ENCODE peak calls at places on chromosomes 3 and 15, in six cellular contexts. One of them, this sample, is unnamed.

GRCh38 chr15:68791431-68792283 is 29.0 kb downstream of the ANP32A start:
- DNase-seq in cortex of kidney: no peak
- DNase-seq in Karpas-422: no peak
- DNase-seq in OCI-M1: no peak
- DNase-seq in stimulated activated CD8-positive, alpha-beta memory T cell treated with anti-CD3 and anti-CD28 coated beads, Interleukin-4, amount 100 ng/mL, for 24 hours: peak
- DNase-seq in CD14-positive monocyte: no peak
- DNase-seq in this sample: no peak

GRCh38 chr3:37862712-37863551 is 1.3 kb downstream of the CTDSPL start:
- DNase-seq in stimulated activated CD8-positive, alpha-beta memory T cell treated with anti-CD3 and anti-CD28 coated beads, Interleukin-4, amount 100 ng/mL, for 24 hours: no peak
- DNase-seq in Karpas-422: no peak
- DNase-seq in CD14-positive monocyte: no peak
- DNase-seq in OCI-M1: no peak
- DNase-seq in cortex of kidney: no peak
- DNase-seq in this sample: no peak

GRCh38 chr3:31361391-31362273 is 171.1 kb upstream of the STT3B start:
- DNase-seq in Karpas-422: no peak
- DNase-seq in stimulated activated CD8-positive, alpha-beta memory T cell treated with anti-CD3 and anti-CD28 coated beads, Interleukin-4, amount 100 ng/mL, for 24 hours: no peak
- DNase-seq in cortex of kidney: no peak
- DNase-seq in CD14-positive monocyte: no peak
- DNase-seq in OCI-M1: peak
- DNase-seq in this sample: no peak

GRCh38 chr15:83846847-83847246 is 192.9 kb downstream of the ADAMTSL3 start:
- DNase-seq in Karpas-422: no peak
- DNase-seq in cortex of kidney: no peak
- DNase-seq in OCI-M1: no peak
- DNase-seq in stimulated activated CD8-positive, alpha-beta memory T cell treated with anti-CD3 and anti-CD28 coated beads, Interleukin-4, amount 100 ng/mL, for 24 hours: no peak
- DNase-seq in CD14-positive monocyte: no peak
- DNase-seq in this sample: no peak

GRCh38 chr15:92619380-92620101 is 36.0 kb downstream of the FAM174B start:
- DNase-seq in OCI-M1: no peak
- DNase-seq in CD14-positive monocyte: no peak
- DNase-seq in stimulated activated CD8-positive, alpha-beta memory T cell treated with anti-CD3 and anti-CD28 coated beads, Interleukin-4, amount 100 ng/mL, for 24 hours: no peak
- DNase-seq in Karpas-422: no peak
- DNase-seq in cortex of kidney: no peak
- DNase-seq in this sample: no peak

GRCh38 chr3:119524931-119525662 is 26.8 kb downstream of the TIMMDC1 start:
- DNase-seq in Karpas-422: no peak
- DNase-seq in cortex of kidney: no peak
- DNase-seq in stimulated activated CD8-positive, alpha-beta memory T cell treated with anti-CD3 and anti-CD28 coated beads, Interleukin-4, amount 100 ng/mL, for 24 hours: no peak
- DNase-seq in CD14-positive monocyte: no peak
- DNase-seq in OCI-M1: peak
- DNase-seq in this sample: no peak

GRCh38 chr3:55313701-55314100 is 173.4 kb downstream of the WNT5A start:
- DNase-seq in Karpas-422: no peak
- DNase-seq in CD14-positive monocyte: no peak
- DNase-seq in OCI-M1: no peak
- DNase-seq in stimulated activated CD8-positive, alpha-beta memory T cell treated with anti-CD3 and anti-CD28 coated beads, Interleukin-4, amount 100 ng/mL, for 24 hours: no peak
- DNase-seq in cortex of kidney: no peak
- DNase-seq in this sample: no peak

GRCh38 chr3:81468385-81468784 is 293.1 kb downstream of the GBE1 start:
- DNase-seq in cortex of kidney: no peak
- DNase-seq in CD14-positive monocyte: no peak
- DNase-seq in OCI-M1: no peak
- DNase-seq in stimulated activated CD8-positive, alpha-beta memory T cell treated with anti-CD3 and anti-CD28 coated beads, Interleukin-4, amount 100 ng/mL, for 24 hours: no peak
- DNase-seq in Karpas-422: no peak
- DNase-seq in this sample: no peak

GRCh38 chr3:197029511-197030167 is at the start of gene MELTF:
- DNase-seq in stimulated activated CD8-positive, alpha-beta memory T cell treated with anti-CD3 and anti-CD28 coated beads, Interleukin-4, amount 100 ng/mL, for 24 hours: peak
- DNase-seq in cortex of kidney: no peak
- DNase-seq in Karpas-422: peak
- DNase-seq in CD14-positive monocyte: peak
- DNase-seq in OCI-M1: peak
- DNase-seq in this sample: no peak

GRCh38 chr3:12046406-12046805 is 42.2 kb downstream of the SYN2 start:
- DNase-seq in Karpas-422: no peak
- DNase-seq in OCI-M1: peak
- DNase-seq in stimulated activated CD8-positive, alpha-beta memory T cell treated with anti-CD3 and anti-CD28 coated beads, Interleukin-4, amount 100 ng/mL, for 24 hours: no peak
- DNase-seq in CD14-positive monocyte: no peak
- DNase-seq in cortex of kidney: no peak
- DNase-seq in this sample: no peak

GRCh38 chr3:74599564-74599963 is 14.9 kb downstream of the CNTN3 start:
- DNase-seq in Karpas-422: no peak
- DNase-seq in stimulated activated CD8-positive, alpha-beta memory T cell treated with anti-CD3 and anti-CD28 coated beads, Interleukin-4, amount 100 ng/mL, for 24 hours: no peak
- DNase-seq in cortex of kidney: no peak
- DNase-seq in OCI-M1: no peak
- DNase-seq in CD14-positive monocyte: no peak
- DNase-seq in this sample: no peak

This sample was measured in prostate gland.